ENCODE peak calls at places on chromosome 6, in six cellular contexts. R is SK-N-SH, I is tibial artery, S is heart right ventricle, H is cardiac muscle cell, K is HepG2. N is an unnamed sample.

GRCh38 chr6:156164701-156165454 is 612.3 kb upstream of the ARID1B start:
- DNase-seq in I (no peak), R (no peak), K (no peak), S (no peak), H (no peak), N (no peak)

GRCh38 chr6:53734473-53735299 is 60.1 kb upstream of the LRRC1 start:
- DNase-seq in S (peak; percentile 29), K (peak; percentile 31), H (peak; percentile 75), I (no peak), R (peak; percentile 9), N (no peak)

GRCh38 chr6:45724511-45724910 is 291.1 kb downstream of the CLIC5 start:
- DNase-seq in I (no peak), K (no peak), S (no peak), R (no peak), H (no peak), N (no peak)

GRCh38 chr6:160882741-160883340 is 108.7 kb upstream of the MAP3K4 start:
- DNase-seq in R (no peak), I (no peak), H (peak; percentile 6), S (no peak), K (no peak), N (no peak)

GRCh38 chr6:814378-815347 is 121.7 kb upstream of the EXOC2 start:
- DNase-seq in I (no peak), R (no peak), S (no peak), K (no peak), H (no peak), N (no peak)

GRCh38 chr6:73443555-73443954 is 8.5 kb downstream of the CGAS start:
- DNase-seq in K (no peak), R (peak; percentile 45), I (no peak), H (no peak), S (no peak), N (no peak)

GRCh38 chr6:34138924-34139323 is 7.0 kb downstream of the GRM4 start:
- DNase-seq in H (no peak), I (no peak), S (no peak), R (no peak), K (no peak), N (no peak)

GRCh38 chr6:12245763-12246720 is 44.1 kb upstream of the EDN1 start:
- DNase-seq in R (no peak), I (no peak), K (no peak), H (no peak), S (no peak), N (no peak)

GRCh38 chr6:142210606-142211005 is 63.5 kb downstream of the VTA1 start:
- DNase-seq in I (no peak), S (no peak), R (no peak), H (no peak), K (no peak), N (no peak)

GRCh38 chr6:18600236-18600635 is 213.1 kb downstream of the RNF144B start:
- DNase-seq in R (no peak), S (no peak), K (no peak), H (no peak), I (no peak), N (no peak)

GRCh38 chr6:15950962-15951569 is 177.8 kb upstream of the MYLIP start:
- DNase-seq in R (no peak), S (no peak), K (no peak), I (no peak), H (no peak), N (no peak)

GRCh38 chr6:67141012-67141411 is 1434.0 kb upstream of the EYS start:
- DNase-seq in I (no peak), R (no peak), S (no peak), K (no peak), H (no peak), N (no peak)

GRCh38 chr6:65452333-65452732 is 254.7 kb downstream of the EYS start:
- DNase-seq in R (no peak), I (no peak), S (no peak), K (no peak), H (no peak), N (no peak)

DNA sequence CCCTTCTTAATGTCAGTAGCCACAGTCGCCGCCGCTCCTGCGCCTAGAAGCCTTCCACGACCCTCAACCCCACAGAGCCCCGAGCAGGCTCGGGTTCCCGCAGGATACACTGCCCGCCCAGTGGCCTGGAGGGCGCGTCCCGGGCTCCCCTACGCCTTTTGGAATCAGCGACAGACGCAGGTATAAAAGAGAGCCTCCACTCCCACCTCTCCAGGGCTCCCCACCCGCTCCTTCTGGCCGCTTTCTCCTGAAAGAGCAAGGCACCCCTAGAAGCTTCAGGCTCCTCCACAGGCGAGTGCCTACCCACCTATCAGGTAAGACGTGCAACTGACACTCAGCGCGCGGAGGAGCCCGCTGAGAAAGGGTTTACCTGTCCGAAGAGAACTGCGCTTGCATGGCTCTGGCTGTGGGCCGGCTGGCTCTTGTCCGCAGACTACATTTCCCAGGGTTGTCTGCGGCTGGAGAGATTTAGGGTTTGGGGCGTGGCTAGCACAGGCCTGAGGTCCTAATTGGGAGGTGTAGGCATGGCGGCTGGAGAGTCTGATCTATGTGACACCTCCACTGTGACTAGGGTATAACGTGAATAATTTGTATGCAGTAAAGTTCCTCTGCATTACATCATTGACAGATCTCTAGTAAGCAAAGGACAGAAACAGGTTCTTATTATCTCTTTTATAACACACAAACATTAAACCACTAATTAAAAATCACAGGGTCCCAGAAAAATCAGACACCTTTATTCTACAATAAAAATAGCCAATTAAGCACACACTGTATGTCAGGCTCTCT is 13.5 kb upstream of the ZNF391 start:
- DNase-seq in I (peak; percentile 84), K (peak; percentile 31), S (peak; percentile 79), R (peak; percentile 83), H (peak; percentile 87), N (peak; percentile 66)
- H3K27ac ChIP-seq in I (peak overlapping the region; percentile 54), K (no peak overlapping the region), S (peak overlapping the region; percentile 44), R (no peak overlapping the region), H (peak overlapping the region; percentile 3), N (no peak overlapping the region)

GRCh38 chr6:47245745-47246371 is 63.8 kb downstream of the TNFRSF21 start:
- DNase-seq in I (no peak), H (peak; percentile 37), K (no peak), R (no peak), S (no peak), N (no peak)

GRCh38 chr6:47247227-47247797 is 62.4 kb downstream of the TNFRSF21 start:
- DNase-seq in S (peak; percentile 53), H (peak; percentile 42), K (no peak), R (peak; percentile 47), I (no peak), N (no peak)

GRCh38 chr6:47246556-47246955 is 63.1 kb downstream of the TNFRSF21 start:
- DNase-seq in R (no peak), K (no peak), H (no peak), S (no peak), I (no peak), N (no peak)

GRCh38 chr6:47250302-47250701 is 59.4 kb downstream of the TNFRSF21 start:
- DNase-seq in K (no peak), I (no peak), H (no peak), R (no peak), S (no peak), N (no peak)

DNA sequence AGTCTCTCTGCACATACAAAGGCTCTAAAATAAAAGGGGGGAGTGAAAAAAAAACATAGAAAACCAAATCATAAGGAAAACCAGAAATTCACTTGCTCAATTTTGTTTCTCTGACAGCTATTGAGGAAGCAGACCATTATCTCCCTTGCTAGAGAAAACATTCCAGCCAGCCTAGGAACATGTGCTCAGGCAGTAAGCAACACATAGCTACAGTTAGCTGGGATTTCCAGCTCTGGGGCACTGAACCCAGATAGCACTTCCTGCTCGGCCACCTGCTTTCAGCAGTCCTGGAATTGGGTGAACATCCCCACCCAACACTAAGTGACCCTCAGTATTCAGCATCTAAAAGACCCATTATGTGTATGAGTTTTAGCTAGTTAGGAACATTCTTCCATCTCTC is 61.3 kb downstream of the TNFRSF21 start:
- DNase-seq in K (no peak), I (no peak), R (peak; percentile 43), S (no peak), H (peak; percentile 32), N (no peak)
- H3K4me1 ChIP-seq in K (peaks cover 32% of the 10 kb centered on the region), I (no peaks in the 10 kb centered on the region), R (no peaks in the 10 kb centered on the region), S (peaks cover 37% of the 10 kb centered on the region), H (peaks cover 29% of the 10 kb centered on the region), N (no peaks in the 10 kb centered on the region)

DNA sequence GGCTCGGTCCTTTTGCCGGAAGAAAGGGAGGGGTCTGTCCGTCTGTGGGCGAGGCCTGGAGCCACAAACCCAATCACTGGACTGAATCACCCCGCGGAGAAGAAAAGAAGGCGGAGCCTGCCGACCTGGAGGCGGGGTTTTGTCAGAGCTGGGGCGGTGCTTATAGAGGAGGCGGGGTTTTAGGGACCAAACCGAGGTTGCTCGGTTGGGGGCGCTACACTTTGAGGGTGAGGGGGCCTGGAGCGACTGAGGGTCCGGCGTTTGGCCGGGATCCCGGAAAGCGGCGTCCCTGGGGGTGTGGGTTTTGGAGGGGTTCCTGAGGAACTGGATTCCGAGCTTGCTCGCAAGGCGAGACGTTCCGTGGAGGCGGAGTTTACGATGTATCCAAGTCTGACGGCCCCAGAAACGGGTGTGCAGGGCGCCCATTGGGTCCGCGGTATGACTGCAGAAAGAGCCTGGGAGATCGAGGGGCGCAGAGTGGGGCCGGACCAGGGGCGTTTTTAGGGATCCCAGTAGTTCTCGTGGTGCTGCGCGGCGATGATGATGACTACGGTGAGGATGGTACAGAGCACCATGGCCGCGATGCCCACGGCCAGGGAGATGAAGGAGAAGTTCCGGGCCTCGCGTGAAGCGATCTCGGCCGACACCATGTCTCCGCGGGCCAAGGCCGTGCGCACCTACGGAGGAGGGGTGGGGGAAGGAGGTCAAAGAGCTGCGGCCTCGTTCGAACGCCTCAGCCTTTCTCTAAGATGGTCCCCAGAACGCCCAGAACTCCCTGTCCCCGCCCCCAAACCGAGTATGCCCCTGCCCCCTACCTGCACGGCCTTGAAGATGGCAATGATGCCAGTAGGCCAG is 2.8 kb downstream of the PRRT1 start:
- DNase-seq in H (no peak), I (no peak), R (peak; percentile 65), S (peak; percentile 53), K (no peak), N (peak; percentile 66)
- TF ChIP-seq CTCF in H (no peak), I (no peak), R (no peak), S (no peak), K (no peak), N (peak; percentile 3)

GRCh38 chr6:108661430-108661829 is 100.7 kb downstream of the FOXO3 start:
- DNase-seq in I (no peak), S (no peak), K (no peak), H (no peak), R (peak; percentile 86), N (no peak)

GRCh38 chr6:108660251-108660650 is 99.5 kb downstream of the FOXO3 start:
- DNase-seq in R (no peak), S (no peak), K (no peak), I (no peak), H (no peak), N (no peak)

GRCh38 chr6:108661982-108662381 is 101.3 kb downstream of the FOXO3 start:
- DNase-seq in R (no peak), H (no peak), K (no peak), S (no peak), I (no peak), N (no peak)

GRCh38 chr6:108665495-108666196 is 104.9 kb downstream of the FOXO3 start:
- DNase-seq in K (no peak), H (no peak), S (no peak), I (no peak), R (no peak), N (no peak)

DNA sequence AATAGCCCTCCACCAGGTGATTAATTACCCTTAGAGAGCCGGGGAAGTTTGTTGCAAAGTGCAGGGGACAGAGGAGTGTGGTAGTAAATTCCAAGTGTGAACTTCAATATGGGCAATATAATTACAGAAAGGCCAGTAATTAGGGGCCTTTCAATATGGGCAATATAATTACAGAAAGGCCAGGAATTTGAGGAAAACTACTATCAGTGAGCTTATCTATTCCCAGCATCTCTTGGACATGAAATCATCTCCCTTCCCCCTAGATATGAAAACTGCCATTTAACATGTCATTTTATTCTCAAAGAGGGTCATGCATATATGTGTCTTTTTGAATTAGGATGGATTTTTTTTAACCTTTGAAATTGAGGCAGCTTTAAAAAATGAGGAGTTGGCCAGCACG is 102.0 kb downstream of the FOXO3 start:
- DNase-seq in H (no peak), K (no peak), I (no peak), R (no peak), S (no peak), N (no peak)
- H3K27ac ChIP-seq in H (no peak overlapping the region), K (no peak overlapping the region), I (no peak overlapping the region), R (peak overlapping the region; percentile 31), S (peak overlapping the region; percentile 40), N (no peak overlapping the region)

N was measured in right lobe of liver.